ENCODE peak calls at places on chromosomes 13 and 19, in six cellular contexts. J is GM12878, I is upper lobe of left lung, G is A549, N is HepG2, O is K562. V is an unnamed sample.

GRCh38 chr13:98143157-98143553 is 261 bp downstream of the FARP1 start:
- ATAC-seq in G (peak; percentile 85), J (no peak), I (peak; percentile 18), N (no peak), O (no peak), V (peak; percentile 76)

GRCh38 chr19:55116232-55117062 is 990 bp downstream of the PPP1R12C start:
- ATAC-seq in O (peak; percentile 53), G (peak; percentile 32), J (peak; percentile 72), N (peak; percentile 39), I (peak; percentile 68), V (peak; percentile 28)

GRCh38 chr13:112782433-112783010 is 92.7 kb downstream of the ATP11A start:
- ATAC-seq in I (peak; percentile 45), J (no peak), N (no peak), O (no peak), G (no peak), V (no peak)

GRCh38 chr13:111359237-111359915 is 38.9 kb downstream of the TEX29 start:
- ATAC-seq in G (no peak), O (no peak), J (no peak), N (peak; percentile 72), I (no peak), V (no peak)

GRCh38 chr19:29013988-29014387 is 199.0 kb downstream of the UQCRFS1 start:
- ATAC-seq in J (no peak), G (no peak), N (no peak), O (no peak), I (peak; percentile 16), V (no peak)

GRCh38 chr19:13150919-13151604 is 851 bp downstream of the IER2 start:
- ATAC-seq in J (peak; percentile 0), O (no peak), N (no peak), G (peak; percentile 1), I (no peak), V (no peak)

GRCh38 chr19:13461536-13461935 is 44.7 kb downstream of the CACNA1A start:
- ATAC-seq in J (no peak), I (no peak), G (no peak), O (no peak), N (no peak), V (no peak)

GRCh38 chr19:5205388-5205787 is 135.2 kb downstream of the PTPRS start:
- ATAC-seq in N (no peak), G (no peak), I (no peak), J (peak; percentile 32), O (no peak), V (no peak)

GRCh38 chr13:84609716-84610115 is 727.4 kb upstream of the SLITRK1 start:
- ATAC-seq in G (no peak), O (no peak), I (no peak), J (no peak), N (no peak), V (no peak)

GRCh38 chr13:77522444-77522843 is 13.1 kb upstream of the SCEL start:
- ATAC-seq in N (no peak), O (no peak), I (peak; percentile 64), J (no peak), G (no peak), V (no peak)

GRCh38 chr19:412356-413355 is 3.7 kb upstream of the C2CD4C start:
- ATAC-seq in N (peak; percentile 10), G (no peak), J (no peak), I (no peak), O (peak; percentile 44), V (no peak)

GRCh38 chr13:114015608-114016295 is 41.9 kb upstream of the C13orf46 start:
- ATAC-seq in O (no peak), N (peak; percentile 16), G (no peak), I (peak; percentile 69), J (no peak), V (peak; percentile 83)

GRCh38 chr13:74070513-74070912 is 63.7 kb downstream of the KLF12 start:
- ATAC-seq in N (no peak), I (no peak), G (no peak), O (no peak), J (no peak), V (no peak)

GRCh38 chr19:10135551-10136334 is 16.0 kb upstream of the EIF3G start:
- ATAC-seq in I (peak; percentile 25), N (no peak), G (peak; percentile 26), J (no peak), O (no peak), V (peak; percentile 7)

GRCh38 chr13:32852568-32852967 is 163.7 kb upstream of the KL start:
- ATAC-seq in J (no peak), N (no peak), I (no peak), O (no peak), G (no peak), V (peak; percentile 71)

GRCh38 chr13:24087611-24088235 is 72.8 kb upstream of the SPATA13 start:
- ATAC-seq in G (no peak), O (no peak), J (no peak), N (peak; percentile 65), I (peak; percentile 25), V (peak; percentile 32)

GRCh38 chr13:53066411-53066810 is 37.8 kb downstream of the OLFM4 start:
- ATAC-seq in I (no peak), J (no peak), G (no peak), N (no peak), O (no peak), V (no peak)

GRCh38 chr19:10533656-10534386 is 9.9 kb upstream of the ATG4D start:
- ATAC-seq in N (no peak), J (peak; percentile 29), I (no peak), O (no peak), G (no peak), V (peak; percentile 36)

GRCh38 chr19:40465025-40465780 is at the start of gene BLVRB:
- ATAC-seq in J (peak; percentile 51), O (peak; percentile 12), I (peak; percentile 49), N (peak; percentile 54), G (peak; percentile 70), V (peak; percentile 26)

GRCh38 chr13:48858523-48858922 is 117.2 kb upstream of the FNDC3A start:
- ATAC-seq in O (no peak), G (no peak), N (no peak), I (no peak), J (no peak), V (no peak)

GRCh38 chr13:49220856-49221614 is 897 bp downstream of the MLNR start:
- ATAC-seq in N (no peak), O (no peak), I (peak; percentile 39), G (no peak), J (no peak), V (peak; percentile 14)

GRCh38 chr13:110173247-110173818 is 133.6 kb downstream of the COL4A1 start:
- ATAC-seq in N (no peak), G (no peak), O (no peak), I (no peak), J (no peak), V (no peak)

GRCh38 chr13:76948139-76948538 is at the start of gene ACOD1:
- ATAC-seq in I (no peak), J (no peak), G (no peak), N (no peak), O (no peak), V (no peak)

GRCh38 chr19:28705008-28705407 is 507.9 kb downstream of the UQCRFS1 start:
- ATAC-seq in I (peak; percentile 72), N (peak; percentile 62), J (no peak), G (peak; percentile 92), O (peak; percentile 86), V (no peak)

GRCh38 chr13:76778906-76779305 is 107.3 kb downstream of the KCTD12 start:
- ATAC-seq in G (no peak), J (no peak), O (no peak), N (no peak), I (no peak), V (no peak)

GRCh38 chr19:10535613-10536012 is 8.1 kb upstream of the ATG4D start:
- ATAC-seq in O (no peak), N (peak; percentile 23), I (no peak), J (no peak), G (no peak), V (no peak)

GRCh38 chr13:74931698-74932433 is 550.1 kb downstream of the TBC1D4 start:
- ATAC-seq in J (no peak), O (peak; percentile 57), N (no peak), I (no peak), G (no peak), V (no peak)

GRCh38 chr19:6239871-6240676 is 39.7 kb downstream of the MLLT1 start:
- ATAC-seq in I (no peak), G (no peak), N (no peak), J (no peak), O (peak; percentile 54), V (no peak)

GRCh38 chr13:97005631-97006262 is 11.5 kb upstream of the OXGR1 start:
- ATAC-seq in I (no peak), G (no peak), O (no peak), N (no peak), J (no peak), V (no peak)

GRCh38 chr19:58562126-58563033 is 4.0 kb upstream of the UBE2M start:
- ATAC-seq in J (peak; percentile 6), O (no peak), N (no peak), I (no peak), G (no peak), V (no peak)

GRCh38 chr13:109785892-109786450 is 412 bp downstream of the IRS2 start:
- ATAC-seq in I (no peak), N (no peak), G (peak; percentile 19), O (no peak), J (no peak), V (peak; percentile 23)

GRCh38 chr13:32472194-32472621 is 44.3 kb upstream of the N4BP2L1 start:
- ATAC-seq in I (no peak), J (peak; percentile 89), N (no peak), O (no peak), G (no peak), V (no peak)

GRCh38 chr19:409006-409514 is at the start of gene C2CD4C:
- ATAC-seq in J (no peak), I (peak; percentile 63), G (peak; percentile 30), N (no peak), O (peak; percentile 83), V (peak; percentile 56)

GRCh38 chr13:30776661-30777060 is 41.3 kb downstream of the ALOX5AP start:
- ATAC-seq in N (no peak), O (no peak), I (no peak), G (no peak), J (peak; percentile 47), V (no peak)
- TF ChIP-seq EP300 in N (no peak), O (no peak), I (no peak), G (no peak), J (no peak), V (no peak)

DNA sequence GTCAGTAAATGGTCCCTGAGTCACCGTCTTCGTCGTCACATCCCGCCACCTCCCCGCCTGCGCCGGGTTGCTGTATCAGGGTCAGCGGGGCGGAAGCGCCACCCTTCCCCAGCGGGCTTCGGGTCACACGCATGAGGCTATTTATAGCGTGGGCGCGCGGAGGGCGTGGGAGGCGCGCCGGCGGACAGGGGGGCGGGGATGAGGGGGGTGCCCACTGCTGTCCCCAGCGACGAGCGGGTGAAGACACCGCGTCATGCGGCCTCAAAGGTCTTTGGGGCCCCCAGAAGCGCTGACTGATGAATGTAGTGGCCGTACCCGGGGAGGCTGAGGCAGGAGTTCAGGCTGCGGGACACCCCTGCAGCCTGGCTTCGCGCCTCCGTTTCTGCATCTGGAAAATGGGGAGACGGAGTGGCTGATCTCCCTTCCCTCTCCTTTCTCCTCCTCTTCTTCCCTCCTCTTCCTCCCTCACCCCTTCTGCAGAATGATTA is 7.9 kb downstream of the UNC13A start:
- ATAC-seq in N (no peak), O (peak; percentile 93), G (peak; percentile 95), J (peak; percentile 96), I (peak; percentile 85), V (peak; percentile 78)
- TF ChIP-seq EP300 in N (no peak), O (peak; percentile 5), G (no peak), J (no peak), I (peak; percentile 84), V (no peak)

GRCh38 chr19:3386447-3387234 is 20.3 kb downstream of the NFIC start:
- ATAC-seq in G (no peak), O (no peak), J (no peak), I (no peak), N (no peak), V (no peak)
- TF ChIP-seq EP300 in G (no peak), O (no peak), J (no peak), I (no peak), N (no peak), V (no peak)

GRCh38 chr13:99281811-99282263 is 23.7 kb upstream of the GPR18 start:
- ATAC-seq in J (peak; percentile 89), I (peak; percentile 88), N (no peak), G (no peak), O (no peak), V (peak; percentile 86)
- TF ChIP-seq EP300 in J (no peak), I (peak; percentile 89), N (no peak), G (no peak), O (no peak), V (no peak)

V was measured in gastroesophageal sphincter.